ENCODE peak calls at places on chromosomes 4 and X, in four cellular contexts. One of them, this sample, is unnamed.

GRCh38 chr4:172760512-172760911 is 408.1 kb upstream of the GALNT7 start:
- DNase-seq in HepG2: no peak
- DNase-seq in SK-N-SH: no peak
- DNase-seq in GM12878: no peak
- DNase-seq in this sample: no peak

GRCh38 chr4:173252024-173252935 is 81.9 kb downstream of the HMGB2 start:
- DNase-seq in GM12878: peak
- DNase-seq in HepG2: peak
- DNase-seq in SK-N-SH: no peak
- DNase-seq in this sample: no peak

GRCh38 chrX:112849010-112849409 is 8.4 kb upstream of the AMOT start:
- DNase-seq in GM12878: no peak
- DNase-seq in SK-N-SH: peak
- DNase-seq in HepG2: no peak
- DNase-seq in this sample: no peak

GRCh38 chrX:138756234-138756633 is 44.7 kb upstream of the FGF13 start:
- DNase-seq in GM12878: no peak
- DNase-seq in HepG2: no peak
- DNase-seq in SK-N-SH: no peak
- DNase-seq in this sample: no peak

GRCh38 chr4:66906314-66906713 is 639.0 kb downstream of the CENPC start:
- DNase-seq in SK-N-SH: no peak
- DNase-seq in GM12878: no peak
- DNase-seq in HepG2: no peak
- DNase-seq in this sample: no peak

GRCh38 chrX:53263597-53264094 is 17.7 kb downstream of the IQSEC2 start:
- DNase-seq in SK-N-SH: no peak
- DNase-seq in HepG2: no peak
- DNase-seq in GM12878: no peak
- DNase-seq in this sample: no peak

GRCh38 chr4:65535128-65535527 is 135.2 kb downstream of the EPHA5 start:
- DNase-seq in SK-N-SH: no peak
- DNase-seq in HepG2: no peak
- DNase-seq in GM12878: no peak
- DNase-seq in this sample: no peak

GRCh38 chr4:147714575-147715401 is 17.1 kb upstream of the ARHGAP10 start:
- DNase-seq in HepG2: no peak
- DNase-seq in GM12878: no peak
- DNase-seq in SK-N-SH: no peak
- DNase-seq in this sample: no peak

GRCh38 chr4:127781303-127782024 is 658 bp upstream of the HSPA4L start:
- DNase-seq in HepG2: no peak
- DNase-seq in GM12878: no peak
- DNase-seq in SK-N-SH: peak
- DNase-seq in this sample: no peak

GRCh38 chrX:119008122-119008744 is 33.8 kb downstream of the LONRF3 start:
- DNase-seq in SK-N-SH: peak
- DNase-seq in GM12878: no peak
- DNase-seq in HepG2: peak
- DNase-seq in this sample: peak

DNA sequence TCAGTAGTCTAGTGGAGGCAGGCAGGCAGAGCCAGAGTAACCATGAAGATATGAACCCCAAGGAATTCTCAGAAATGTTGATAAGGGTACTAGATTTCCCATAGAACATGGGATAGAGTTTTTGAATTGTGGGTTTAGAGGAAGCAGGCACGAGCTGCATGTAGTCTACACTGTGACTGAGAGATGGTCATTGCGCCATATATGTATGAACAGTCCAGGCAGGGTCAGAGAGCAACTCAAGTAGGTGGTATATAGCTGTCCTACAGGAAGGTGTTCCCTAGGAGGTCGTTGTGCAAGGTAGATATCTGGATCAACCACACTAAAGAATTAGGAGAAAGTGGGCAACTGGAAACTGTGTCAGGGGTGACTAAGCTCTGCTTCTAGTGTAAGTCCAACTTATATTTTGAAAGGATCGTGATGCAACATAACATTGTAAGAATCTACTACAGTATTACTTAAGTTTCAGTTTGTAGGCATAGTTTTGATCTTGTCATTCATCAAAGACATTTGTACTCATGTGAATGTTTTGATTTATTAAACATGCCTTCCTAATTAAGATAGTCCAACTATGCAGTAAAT is 94.6 kb downstream of the HPGD start:
- DNase-seq in GM12878: no peak
- DNase-seq in HepG2: no peak
- DNase-seq in SK-N-SH: no peak
- DNase-seq in this sample: no peak
- TF ChIP-seq TAF1 in GM12878: no peak
- TF ChIP-seq TAF1 in HepG2: no peak
- TF ChIP-seq TAF1 in SK-N-SH: no peak
- TF ChIP-seq TAF1 in this sample: no peak

GRCh38 chr4:30866444-30866843 is 146.3 kb downstream of the PCDH7 start:
- DNase-seq in HepG2: no peak
- DNase-seq in SK-N-SH: no peak
- DNase-seq in GM12878: no peak
- DNase-seq in this sample: no peak

GRCh38 chr4:30865676-30866075 is 145.5 kb downstream of the PCDH7 start:
- DNase-seq in HepG2: no peak
- DNase-seq in SK-N-SH: no peak
- DNase-seq in GM12878: no peak
- DNase-seq in this sample: no peak

GRCh38 chr4:30862176-30862575 is 142.0 kb downstream of the PCDH7 start:
- DNase-seq in HepG2: no peak
- DNase-seq in GM12878: no peak
- DNase-seq in SK-N-SH: no peak
- DNase-seq in this sample: no peak

GRCh38 chr4:30860983-30861382 is 140.8 kb downstream of the PCDH7 start:
- DNase-seq in HepG2: no peak
- DNase-seq in SK-N-SH: no peak
- DNase-seq in GM12878: no peak
- DNase-seq in this sample: no peak

DNA sequence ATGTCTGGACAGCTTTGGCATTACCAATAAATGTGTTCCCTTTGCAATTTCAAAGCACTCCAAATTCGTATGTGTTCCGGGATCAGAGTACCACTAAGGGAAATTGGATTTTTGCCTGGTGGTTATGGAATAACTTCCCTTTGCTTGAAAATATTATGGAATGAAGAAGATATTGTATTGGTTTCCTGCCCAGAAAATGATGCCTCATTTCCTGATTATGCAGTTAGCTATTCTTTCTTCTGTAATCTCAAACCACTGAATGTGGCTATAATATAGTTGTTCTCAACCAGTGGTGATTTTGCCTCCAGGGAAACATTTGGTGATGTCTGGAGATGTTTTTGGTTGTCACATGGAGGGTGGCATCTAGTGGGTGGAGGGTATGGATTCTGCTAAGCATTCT is 142.9 kb downstream of the PCDH7 start:
- DNase-seq in GM12878: no peak
- DNase-seq in SK-N-SH: no peak
- DNase-seq in HepG2: no peak
- DNase-seq in this sample: no peak
- TF ChIP-seq TAF1 in GM12878: no peak
- TF ChIP-seq TAF1 in SK-N-SH: no peak
- TF ChIP-seq TAF1 in HepG2: no peak
- TF ChIP-seq TAF1 in this sample: no peak

DNA sequence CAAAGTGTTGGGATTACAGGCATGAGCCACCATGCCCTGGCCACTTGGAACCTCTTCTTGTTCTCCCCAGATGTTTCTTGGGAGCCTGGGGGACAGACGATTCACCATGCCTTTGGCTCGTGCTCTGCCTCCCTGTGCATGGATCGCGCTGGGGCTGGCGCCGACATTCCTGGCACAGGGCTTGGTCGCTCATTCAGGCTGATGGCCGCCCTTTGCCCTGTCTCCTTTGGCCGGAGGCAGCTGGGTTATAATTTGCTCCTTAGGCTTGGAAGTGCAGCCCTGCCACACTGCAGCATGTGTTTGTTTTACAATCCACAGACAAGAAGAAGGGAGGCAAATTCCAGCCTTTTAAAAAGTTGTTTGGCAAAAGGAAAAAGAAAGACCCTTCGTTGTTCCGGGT is 115.3 kb downstream of the AASDH start:
- DNase-seq in HepG2: no peak
- DNase-seq in SK-N-SH: no peak
- DNase-seq in GM12878: no peak
- DNase-seq in this sample: no peak
- TF ChIP-seq TAF1 in HepG2: no peak
- TF ChIP-seq TAF1 in SK-N-SH: no peak
- TF ChIP-seq TAF1 in GM12878: no peak
- TF ChIP-seq TAF1 in this sample: no peak

DNA sequence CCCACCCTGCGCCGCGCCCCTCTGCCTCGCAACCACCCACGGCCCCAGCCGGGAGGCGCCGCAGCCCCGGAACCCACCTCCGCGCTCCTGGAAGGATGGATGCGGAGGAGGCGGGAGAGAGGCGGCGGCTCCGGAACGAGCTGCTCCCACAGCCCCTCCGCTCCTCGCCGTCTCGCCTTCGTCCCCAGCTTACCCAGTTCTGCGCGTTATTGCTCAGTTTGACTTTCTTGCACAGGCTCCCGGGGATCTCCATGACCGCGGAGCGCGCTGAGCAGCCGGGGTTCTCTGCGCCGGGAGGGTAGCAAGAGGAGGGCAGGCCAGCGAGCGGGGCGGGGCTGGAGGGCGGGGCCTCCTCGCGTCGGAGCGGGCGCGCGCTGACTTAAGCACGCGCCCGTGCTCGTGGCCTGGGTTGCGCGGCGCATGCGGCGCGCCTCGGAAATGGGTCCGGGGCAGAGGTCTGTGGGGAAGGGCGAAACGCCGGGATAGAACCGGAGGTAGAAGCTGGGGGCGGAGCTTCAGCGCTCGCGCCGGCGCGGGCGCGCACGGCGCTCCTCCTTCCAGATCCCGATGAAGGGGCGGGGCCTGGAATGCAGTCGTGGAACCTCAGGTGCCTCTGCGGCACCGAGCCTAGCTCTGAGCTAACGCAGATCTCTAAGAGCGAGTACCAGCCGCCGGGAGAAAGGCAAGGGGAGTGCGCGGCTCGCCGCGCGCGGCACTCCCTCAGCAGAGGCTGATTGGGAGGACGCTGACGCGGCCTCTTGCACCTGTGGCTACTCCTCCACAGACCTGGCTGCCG is at the start of gene PAPSS1:
- DNase-seq in GM12878: peak
- DNase-seq in HepG2: peak
- DNase-seq in SK-N-SH: peak
- DNase-seq in this sample: peak
- TF ChIP-seq TAF1 in GM12878: peak
- TF ChIP-seq TAF1 in HepG2: peak
- TF ChIP-seq TAF1 in SK-N-SH: peak
- TF ChIP-seq TAF1 in this sample: no peak

GRCh38 chr4:158162637-158163036 is 10.2 kb downstream of the GASK1B start:
- DNase-seq in SK-N-SH: no peak
- DNase-seq in HepG2: no peak
- DNase-seq in GM12878: no peak
- DNase-seq in this sample: no peak
- TF ChIP-seq TAF1 in SK-N-SH: no peak
- TF ChIP-seq TAF1 in HepG2: no peak
- TF ChIP-seq TAF1 in GM12878: no peak
- TF ChIP-seq TAF1 in this sample: no peak

GRCh38 chr4:1491630-1492457 is 85.6 kb upstream of the NKX1-1 start:
- DNase-seq in HepG2: no peak
- DNase-seq in GM12878: no peak
- DNase-seq in SK-N-SH: no peak
- DNase-seq in this sample: no peak

GRCh38 chr4:1492636-1493539 is 86.6 kb upstream of the NKX1-1 start:
- DNase-seq in SK-N-SH: peak
- DNase-seq in GM12878: no peak
- DNase-seq in HepG2: no peak
- DNase-seq in this sample: no peak

GRCh38 chr4:1490011-1490905 is 84.0 kb upstream of the NKX1-1 start:
- DNase-seq in GM12878: no peak
- DNase-seq in HepG2: no peak
- DNase-seq in SK-N-SH: peak
- DNase-seq in this sample: no peak

GRCh38 chr4:1489639-1489995 is 83.4 kb upstream of the NKX1-1 start:
- DNase-seq in HepG2: no peak
- DNase-seq in SK-N-SH: no peak
- DNase-seq in GM12878: no peak
- DNase-seq in this sample: no peak

DNA sequence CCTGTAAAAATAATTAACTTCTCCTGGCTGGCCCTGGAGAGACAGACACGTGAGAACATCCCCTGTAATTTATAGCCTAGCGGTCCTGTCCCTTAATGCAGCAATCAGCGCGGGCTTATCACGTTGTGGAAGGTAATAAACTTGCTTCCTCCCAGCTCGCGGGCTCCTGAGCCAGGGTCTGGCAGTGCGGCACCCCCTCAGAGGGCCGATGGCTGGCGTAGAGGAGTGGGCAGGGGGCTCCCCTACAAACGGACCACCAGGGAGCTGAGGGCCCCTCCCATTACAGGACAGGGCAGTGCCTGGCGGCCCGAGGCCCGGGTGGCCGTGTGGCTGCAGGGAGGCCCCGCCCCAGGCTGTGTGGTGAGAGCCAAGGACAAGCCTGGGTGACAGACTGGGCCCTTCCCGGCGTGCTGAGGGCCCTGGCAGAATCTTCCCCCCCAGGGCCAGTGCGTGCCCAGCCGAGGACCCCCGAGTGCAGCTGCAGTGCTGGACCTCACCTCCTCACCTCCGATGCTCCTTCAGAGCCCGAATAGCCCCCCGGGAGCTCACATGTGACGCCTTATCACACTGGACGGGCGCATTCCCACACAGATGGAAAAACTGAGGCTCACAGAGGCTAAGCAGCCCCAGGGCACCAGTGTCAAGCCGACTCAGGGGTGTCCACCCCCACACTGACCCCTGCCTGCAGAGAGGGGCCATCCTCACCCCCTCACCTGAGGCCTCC is 84.8 kb upstream of the NKX1-1 start:
- DNase-seq in HepG2: no peak
- DNase-seq in SK-N-SH: peak
- DNase-seq in GM12878: no peak
- DNase-seq in this sample: no peak
- TF ChIP-seq TAF1 in HepG2: no peak
- TF ChIP-seq TAF1 in SK-N-SH: no peak
- TF ChIP-seq TAF1 in GM12878: no peak
- TF ChIP-seq TAF1 in this sample: no peak

DNA sequence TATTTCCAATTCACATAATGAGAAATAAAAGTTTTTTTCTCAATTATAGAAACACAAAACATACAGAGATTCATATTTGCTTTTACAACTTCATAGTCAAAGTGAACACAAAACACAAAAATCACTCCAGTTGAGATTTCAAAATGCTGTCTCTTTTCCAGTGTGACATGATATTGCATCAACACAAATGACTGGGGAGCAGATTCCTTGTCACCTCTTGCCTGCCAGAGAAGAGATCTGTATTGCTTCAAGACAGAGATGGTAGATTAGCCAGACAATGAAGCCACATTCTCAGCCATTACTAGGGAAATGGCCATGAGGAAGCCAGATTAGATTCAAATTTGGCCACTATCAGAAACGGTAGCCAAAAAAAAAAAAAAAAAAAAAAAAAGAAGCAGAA is 2313.1 kb upstream of the AGA start:
- DNase-seq in HepG2: no peak
- DNase-seq in GM12878: no peak
- DNase-seq in SK-N-SH: no peak
- DNase-seq in this sample: no peak
- TF ChIP-seq TAF1 in HepG2: no peak
- TF ChIP-seq TAF1 in GM12878: no peak
- TF ChIP-seq TAF1 in SK-N-SH: no peak
- TF ChIP-seq TAF1 in this sample: no peak

This sample was measured in GM12892.